ENCODE peak calls at places on chromosome 17, in five cellular contexts. L is activated CD4-positive, alpha-beta memory T cell treated with anti-CD3 and anti-CD28 coated beads, Interleukin-2, amount 10 ng/mL, durations not matched to agents 7 days and 5 days; A is brain microvascular endothelial cell; Z is fibroblast of the conjunctiva; K is T-helper 1 cell. V is an unnamed sample.

GRCh38 chr17:80941171-80941570 is 50.5 kb upstream of the CHMP6 start:
- DNase-seq in L (no peak), A (no peak), Z (no peak), K (no peak), V (no peak)

GRCh38 chr17:67422887-67423286 is 45.8 kb downstream of the PITPNC1 start:
- DNase-seq in L (no peak), A (no peak), Z (no peak), K (no peak), V (no peak)

GRCh38 chr17:71922439-71922838 is 198.4 kb upstream of the SOX9 start:
- DNase-seq in L (no peak), A (peak; percentile 80), Z (no peak), K (no peak), V (no peak)

GRCh38 chr17:59151007-59151406 is 4.0 kb downstream of the SKA2 start:
- DNase-seq in L (no peak), A (no peak), Z (no peak), K (no peak), V (no peak)

GRCh38 chr17:2708585-2709172 is 2.9 kb downstream of the CLUH start:
- DNase-seq in L (no peak), A (no peak), Z (no peak), K (no peak), V (no peak)

GRCh38 chr17:78602246-78602645 is 25.1 kb upstream of the DNAH17 start:
- DNase-seq in L (no peak), A (no peak), Z (no peak), K (no peak), V (no peak)

GRCh38 chr17:71938340-71939010 is 182.3 kb upstream of the SOX9 start:
- DNase-seq in L (no peak), A (no peak), Z (no peak), K (no peak), V (no peak)

GRCh38 chr17:39979021-39979660 is 1.5 kb upstream of the PSMD3 start:
- DNase-seq in L (no peak), A (peak; percentile 69), Z (no peak), K (no peak), V (no peak)

GRCh38 chr17:2695961-2696760 is 15.4 kb downstream of the CLUH start:
- DNase-seq in L (no peak), A (no peak), Z (no peak), K (no peak), V (peak; percentile 60)

GRCh38 chr17:81409190-81409935 is 14.1 kb downstream of the BAHCC1 start:
- DNase-seq in L (no peak), A (no peak), Z (no peak), K (no peak), V (no peak)

GRCh38 chr17:44773140-44773539 is 14.4 kb downstream of the ADAM11 start:
- DNase-seq in L (no peak), A (no peak), Z (no peak), K (no peak), V (no peak)

GRCh38 chr17:41003926-41004325 is 4.2 kb upstream of the KRTAP3-2 start:
- DNase-seq in L (no peak), A (no peak), Z (no peak), K (no peak), V (no peak)

GRCh38 chr17:37824534-37825485 is 80.0 kb upstream of the HNF1B start:
- DNase-seq in L (no peak), A (peak; percentile 77), Z (no peak), K (no peak), V (no peak)

GRCh38 chr17:44956076-44956475 is 8.5 kb upstream of the KIF18B start:
- DNase-seq in L (no peak), A (no peak), Z (no peak), K (no peak), V (no peak)

GRCh38 chr17:60601443-60602384 is 1.7 kb downstream of the PPM1D start:
- DNase-seq in L (peak; percentile 38), A (peak; percentile 74), Z (peak; percentile 75), K (no peak), V (peak; percentile 76)

GRCh38 chr17:67615011-67615561 is 102.7 kb upstream of the NOL11 start:
- DNase-seq in L (no peak), A (no peak), Z (no peak), K (no peak), V (no peak)

GRCh38 chr17:70111201-70111600 is 36.2 kb downstream of the KCNJ16 start:
- DNase-seq in L (no peak), A (no peak), Z (no peak), K (no peak), V (no peak)

GRCh38 chr17:20920813-20921199 is 122.0 kb downstream of the USP22 start:
- DNase-seq in L (no peak), A (peak; percentile 52), Z (no peak), K (no peak), V (no peak)

GRCh38 chr17:57279432-57279831 is 23.1 kb downstream of the MSI2 start:
- DNase-seq in L (no peak), A (no peak), Z (no peak), K (no peak), V (no peak)

GRCh38 chr17:57662021-57662420 is 83.1 kb downstream of the CCDC182 start:
- DNase-seq in L (no peak), A (no peak), Z (no peak), K (no peak), V (no peak)

GRCh38 chr17:62778990-62779681 is 29.0 kb downstream of the MARCHF10 start:
- DNase-seq in L (no peak), A (peak; percentile 97), Z (peak; percentile 65), K (peak; percentile 14), V (no peak)

GRCh38 chr17:70296456-70296855 is 127.1 kb downstream of the KCNJ2 start:
- DNase-seq in L (no peak), A (no peak), Z (no peak), K (no peak), V (no peak)

GRCh38 chr17:74367206-74367605 is at the start of gene GPR142:
- DNase-seq in L (no peak), A (no peak), Z (no peak), K (no peak), V (no peak)

GRCh38 chr17:49944451-49944850 is 24.5 kb upstream of the DLX4 start:
- DNase-seq in L (no peak), A (no peak), Z (no peak), K (no peak), V (no peak)

GRCh38 chr17:47844814-47845453 is 3.9 kb upstream of the SCRN2 start:
- DNase-seq in L (no peak), A (no peak), Z (no peak), K (no peak), V (no peak)

GRCh38 chr17:57480438-57481196 is 224.3 kb downstream of the MSI2 start:
- DNase-seq in L (no peak), A (peak; percentile 36), Z (no peak), K (no peak), V (no peak)

GRCh38 chr17:65099941-65100315 is 37.2 kb upstream of the RGS9 start:
- DNase-seq in L (peak; percentile 80), A (peak; percentile 99), Z (peak; percentile 69), K (no peak), V (peak; percentile 70)

V was measured in ascending aorta.